ENCODE peak calls at places on chromosomes 3 and 15, in ten cellular contexts. R, N, A, G, H, Z, V, T, M and Q are unnamed samples.

GRCh38 chr15:88604972-88605506 is 16.1 kb upstream of the AEN start:
- DNase-seq in G (no peak), V (no peak), M (no peak), T (peak), H (no peak), A (no peak), N (no peak), R (no peak), Z (no peak), Q (no peak)

GRCh38 chr15:66864871-66865281 is 162.8 kb downstream of the SMAD6 start:
- DNase-seq in V (no peak), A (no peak), R (no peak), M (no peak), Z (no peak), N (no peak), G (no peak), T (no peak), H (peak), Q (no peak)

GRCh38 chr15:96849501-96849900 is 519.0 kb downstream of the NR2F2 start:
- DNase-seq in R (no peak), Z (no peak), M (no peak), N (no peak), G (no peak), V (no peak), A (no peak), T (no peak), H (no peak), Q (no peak)

GRCh38 chr3:11434017-11434526 is 161.9 kb downstream of the ATG7 start:
- DNase-seq in G (no peak), A (no peak), V (no peak), Z (no peak), H (no peak), N (no peak), M (peak), T (no peak), R (no peak), Q (no peak)

GRCh38 chr15:60982249-60982932 is 246.7 kb downstream of the RORA start:
- DNase-seq in Z (no peak), A (no peak), V (no peak), T (no peak), M (no peak), N (no peak), H (no peak), G (no peak), R (no peak), Q (no peak)

GRCh38 chr3:134311693-134312071 is 61.0 kb upstream of the RYK start:
- DNase-seq in T (no peak), M (no peak), N (no peak), V (no peak), R (no peak), H (no peak), Z (no peak), G (no peak), A (no peak), Q (no peak)

GRCh38 chr3:70138606-70139005 is 139.1 kb downstream of the SAMMSON start:
- DNase-seq in Z (no peak), T (no peak), M (no peak), N (no peak), V (no peak), G (no peak), R (no peak), H (no peak), A (no peak), Q (no peak)

GRCh38 chr3:45776611-45777010 is 19.7 kb downstream of the SLC6A20 start:
- DNase-seq in V (no peak), T (no peak), M (no peak), N (no peak), R (no peak), A (no peak), Z (no peak), G (no peak), H (no peak), Q (no peak)

GRCh38 chr15:29612096-29612495 is 210.2 kb downstream of the TJP1 start:
- DNase-seq in H (no peak), R (no peak), N (no peak), M (peak), A (no peak), T (no peak), G (no peak), Z (no peak), V (no peak), Q (no peak)

GRCh38 chr15:24146251-24146650 is 459.1 kb upstream of the NDN start:
- DNase-seq in M (no peak), Z (no peak), V (no peak), T (no peak), A (no peak), G (no peak), H (no peak), R (no peak), N (no peak), Q (no peak)

GRCh38 chr15:75671684-75672083 is 24.0 kb downstream of the SNX33 start:
- DNase-seq in H (no peak), A (no peak), M (no peak), V (no peak), N (no peak), R (no peak), Z (no peak), T (no peak), G (no peak), Q (no peak)

GRCh38 chr15:25242957-25243799 is 195.6 kb downstream of the UBE3A start:
- DNase-seq in H (no peak), T (peak), V (no peak), G (no peak), M (no peak), N (peak), R (no peak), Z (no peak), A (no peak), Q (no peak)

GRCh38 chr3:136818191-136818850 is 605 bp upstream of the SLC35G2 start:
- DNase-seq in T (peak), G (no peak), Z (peak), V (no peak), N (no peak), R (peak), M (peak), H (peak), A (peak), Q (peak)
- TF ChIP-seq CTCF in T (no peak), G (no peak), Z (peak), V (no peak), N (no peak), R (no peak), M (peak), H (no peak), A (no peak), Q (no peak)

DNA sequence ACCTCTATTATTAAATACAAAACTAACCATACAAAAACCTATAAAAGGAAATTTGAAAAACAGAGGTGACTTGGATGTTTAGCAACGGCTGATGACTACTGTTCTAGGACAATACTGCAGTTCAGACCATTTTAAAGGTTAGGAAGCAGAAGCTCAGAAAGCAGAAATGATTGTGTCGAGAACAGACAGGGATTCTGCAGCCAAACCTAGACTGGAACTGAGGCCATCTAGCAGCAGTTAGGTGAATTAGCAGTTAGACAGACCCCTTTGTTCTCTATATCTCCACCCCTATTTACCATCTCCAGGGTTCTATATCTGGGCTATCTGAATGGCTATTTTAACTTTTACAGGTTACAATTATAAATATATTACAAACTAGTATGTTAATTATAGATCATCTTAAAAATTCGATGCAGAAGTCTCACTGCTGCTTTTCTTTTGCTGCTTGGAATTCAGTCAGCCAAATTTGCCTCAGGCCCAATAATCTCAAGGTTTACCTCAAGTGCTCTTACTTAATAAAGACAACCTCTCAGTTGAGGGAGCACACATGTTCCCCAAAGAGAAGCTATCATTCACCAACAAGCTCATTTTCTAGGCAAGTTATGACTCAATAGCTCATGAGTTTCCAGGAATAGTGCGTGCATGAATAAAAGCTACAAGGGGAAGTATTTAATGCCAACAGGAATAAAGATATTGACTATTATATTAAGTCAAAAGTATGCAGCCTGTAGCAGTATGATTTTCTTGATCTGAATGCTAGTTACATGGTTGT is 9.3 kb upstream of the IL1RAP start:
- DNase-seq in R (no peak), V (no peak), A (no peak), H (no peak), G (no peak), Z (peak), N (no peak), M (no peak), T (no peak), Q (no peak)
- TF ChIP-seq CTCF in R (no peak), V (peak), A (no peak), H (no peak), G (no peak), Z (peak), N (no peak), M (no peak), T (no peak), Q (no peak)

GRCh38 chr3:2706836-2707210 is 403.4 kb downstream of the IL5RA start:
- DNase-seq in Z (no peak), A (no peak), H (no peak), N (no peak), M (no peak), R (no peak), T (no peak), V (no peak), G (no peak), Q (no peak)
- TF ChIP-seq CTCF in Z (no peak), A (no peak), H (no peak), N (no peak), M (no peak), R (no peak), T (no peak), V (no peak), G (no peak), Q (no peak)

DNA sequence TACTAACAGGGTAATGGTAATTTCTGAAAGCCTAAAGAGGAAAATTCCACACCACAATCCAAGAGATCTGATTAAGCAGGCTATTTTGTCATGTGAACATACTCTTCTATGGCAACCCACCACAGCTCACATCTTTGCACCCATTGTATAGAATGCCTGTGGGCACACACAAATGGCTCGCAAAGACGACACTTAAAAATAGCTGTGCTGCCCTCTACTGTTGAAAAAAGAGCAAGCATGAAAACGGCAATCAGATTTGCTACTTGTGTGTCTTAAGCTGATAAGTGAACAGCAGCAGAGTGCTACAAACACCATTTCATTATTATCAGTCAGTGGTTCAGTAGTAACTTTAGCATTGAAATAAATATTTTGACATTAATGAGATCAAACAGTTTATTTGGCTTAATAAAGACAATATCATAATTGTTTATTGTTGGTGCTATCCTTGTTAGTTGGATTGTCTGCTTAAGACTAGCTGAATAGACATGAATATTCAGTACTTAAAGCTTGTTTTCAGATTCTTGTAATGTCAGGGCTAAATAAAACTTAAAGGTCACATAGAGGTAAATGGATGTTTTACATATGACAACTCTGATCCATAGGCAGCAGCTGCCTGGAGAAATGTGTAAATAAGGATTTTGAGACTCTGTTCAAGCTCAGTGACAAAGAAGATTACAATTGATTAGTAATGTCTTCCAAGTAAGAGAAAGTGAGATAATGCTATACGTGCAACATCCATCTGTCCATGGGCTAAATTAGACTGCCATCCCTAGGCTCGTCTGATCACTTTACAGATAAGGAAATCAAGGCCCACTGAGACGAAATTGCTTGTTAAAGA is 199.1 kb downstream of the LRRN1 start:
- DNase-seq in M (no peak), H (peak), N (no peak), R (no peak), V (no peak), Z (peak), T (peak), A (peak), G (peak), Q (peak)
- TF ChIP-seq CTCF in M (peak), H (peak), N (peak), R (no peak), V (peak), Z (peak), T (peak), A (peak), G (peak), Q (peak)

GRCh38 chr3:53181528-53181927 is 20.5 kb downstream of the PRKCD start:
- DNase-seq in M (no peak), A (no peak), Z (no peak), N (no peak), H (no peak), R (no peak), V (no peak), G (no peak), T (no peak), Q (no peak)
- TF ChIP-seq CTCF in M (no peak), A (no peak), Z (no peak), N (no peak), H (no peak), R (no peak), V (no peak), G (no peak), T (no peak), Q (no peak)

DNA sequence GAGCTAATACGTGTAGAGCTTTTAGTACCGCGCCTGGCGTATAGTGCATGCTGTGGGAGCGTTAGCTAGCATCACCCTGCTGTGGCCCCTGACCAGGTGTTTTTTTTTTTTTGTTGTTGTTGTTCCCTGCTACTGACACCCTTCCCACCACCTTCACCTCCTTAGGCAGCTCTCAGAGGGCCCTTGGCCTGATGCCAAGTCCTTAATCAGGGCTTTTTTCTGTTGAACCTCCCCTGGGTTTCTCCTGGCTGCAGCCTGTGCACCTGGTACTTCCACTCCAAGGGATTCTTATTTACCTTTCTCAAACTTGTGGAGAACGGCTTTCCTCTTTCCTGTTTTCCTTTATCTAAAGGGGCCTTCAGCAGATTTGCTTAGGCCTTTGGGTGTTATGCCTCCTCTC is 53.3 kb downstream of the SLC7A14 start:
- DNase-seq in T (no peak), Z (no peak), A (no peak), R (no peak), N (no peak), V (no peak), G (no peak), M (no peak), H (no peak), Q (no peak)
- TF ChIP-seq CTCF in T (no peak), Z (no peak), A (no peak), R (no peak), N (no peak), V (no peak), G (no peak), M (no peak), H (no peak), Q (no peak)

GRCh38 chr15:65610871-65611718 is at the start of gene INTS14:
- DNase-seq in M (peak), R (peak), Z (peak), H (peak), G (peak), V (peak), T (peak), A (peak), N (peak), Q (peak)
- TF ChIP-seq CTCF in M (peak), R (peak), Z (peak), H (peak), G (peak), V (peak), T (peak), A (peak), N (peak), Q (peak)

GRCh38 chr3:168426196-168426595 is 330.5 kb upstream of the GOLIM4 start:
- DNase-seq in Z (no peak), G (no peak), R (no peak), N (no peak), A (no peak), H (no peak), T (no peak), V (no peak), M (no peak), Q (no peak)

GRCh38 chr3:168427830-168428471 is 332.2 kb upstream of the GOLIM4 start:
- DNase-seq in G (no peak), N (no peak), T (no peak), A (no peak), H (peak), M (no peak), V (no peak), R (no peak), Z (no peak), Q (no peak)

GRCh38 chr3:168419091-168419490 is 323.4 kb upstream of the GOLIM4 start:
- DNase-seq in V (no peak), R (no peak), G (no peak), A (no peak), M (no peak), H (no peak), T (no peak), Z (no peak), N (no peak), Q (no peak)

GRCh38 chr3:168424059-168424765 is 328.5 kb upstream of the GOLIM4 start:
- DNase-seq in V (no peak), N (no peak), G (no peak), T (no peak), R (no peak), Z (no peak), H (no peak), A (no peak), M (no peak), Q (no peak)

DNA sequence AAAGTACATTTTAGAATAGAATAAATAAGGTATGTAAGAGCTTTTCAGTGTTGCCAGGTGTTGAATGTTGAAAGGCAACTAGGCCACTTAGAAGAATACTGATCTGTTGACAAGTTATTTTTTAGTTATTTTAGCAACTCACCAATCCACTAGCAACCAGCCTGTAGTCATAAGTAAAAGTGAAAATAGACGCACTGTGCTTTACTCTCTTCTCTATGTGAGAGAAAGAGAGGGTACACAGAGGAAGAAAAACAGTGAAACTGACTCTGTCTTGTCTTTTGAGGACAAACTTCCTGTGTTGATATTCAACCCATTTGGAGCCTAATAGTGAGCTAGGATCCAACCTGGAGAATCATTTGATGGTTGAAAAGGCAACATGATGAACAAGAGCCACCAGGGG is 327.1 kb upstream of the GOLIM4 start:
- DNase-seq in G (peak), V (no peak), Z (no peak), N (no peak), T (no peak), A (no peak), R (no peak), M (no peak), H (no peak), Q (no peak)
- TF ChIP-seq CTCF in G (no peak), V (no peak), Z (no peak), N (no peak), T (no peak), A (no peak), R (no peak), M (no peak), H (no peak), Q (no peak)